ENCODE peak calls at places on chromosomes 5 and 9, in four cellular contexts. P is HS-5; K is stimulated activated CD4-positive, alpha-beta T cell treated with anti-CD3 and anti-CD28 coated beads, Interleukin-15, amount 100 ng/mL, for 24 hours; B is CD8-positive, alpha-beta memory T cell. E is an unnamed sample.

GRCh38 chr5:170832241-170832640 is 29.6 kb upstream of the RANBP17 start:
- DNase-seq in P (no peak), K (no peak), B (no peak), E (no peak)

GRCh38 chr5:67089200-67089725 is 107.3 kb downstream of the CD180 start:
- DNase-seq in P (no peak), K (no peak), B (no peak), E (no peak)

GRCh38 chr9:34396276-34397214 is 19.8 kb upstream of the MYORG start:
- DNase-seq in P (no peak), K (no peak), B (no peak), E (no peak)

GRCh38 chr5:116652903-116653302 is 78.3 kb upstream of the SEMA6A start:
- DNase-seq in P (no peak), K (no peak), B (no peak), E (no peak)

GRCh38 chr5:83031391-83031790 is 45.8 kb downstream of the TMEM167A start:
- DNase-seq in P (no peak), K (no peak), B (no peak), E (no peak)

GRCh38 chr5:134911285-134912215 is 6.6 kb downstream of the PCBD2 start:
- DNase-seq in P (no peak), K (no peak), B (no peak), E (no peak)

GRCh38 chr5:175596818-175597217 is 61.1 kb upstream of the HRH2 start:
- DNase-seq in P (no peak), K (no peak), B (no peak), E (no peak)

GRCh38 chr5:82074968-82075367 is 103.1 kb downstream of the ATG10 start:
- DNase-seq in P (no peak), K (no peak), B (no peak), E (no peak)

GRCh38 chr5:178525906-178526732 is 64.1 kb downstream of the COL23A1 start:
- DNase-seq in P (no peak), K (no peak), B (no peak), E (no peak)